ENCODE peak calls at places on chromosomes 5 and 9, in four cellular contexts. D, A, I and U are unnamed samples.

GRCh38 chr5:172740483-172741205 is 30.4 kb downstream of the DUSP1 start:
- DNase-seq in D (no peak), A (no peak), I (no peak), U (no peak)

GRCh38 chr5:150541895-150542294 is 34.0 kb downstream of the NDST1 start:
- DNase-seq in D (no peak), A (no peak), I (no peak), U (peak)

GRCh38 chr9:19371942-19372341 is 8.1 kb downstream of the RPS6 start:
- DNase-seq in D (no peak), A (no peak), I (peak), U (no peak)

GRCh38 chr9:21576331-21577189 is 94.4 kb upstream of the IFNE start:
- DNase-seq in D (no peak), A (peak), I (no peak), U (peak)

GRCh38 chr5:119336262-119336661 is 19.6 kb upstream of the TNFAIP8 start:
- DNase-seq in D (no peak), A (no peak), I (no peak), U (no peak)

GRCh38 chr9:114911167-114911821 is 19.1 kb downstream of the TNFSF8 start:
- DNase-seq in D (peak), A (no peak), I (peak), U (peak)

GRCh38 chr5:172903790-172904189 is 55.4 kb upstream of the RPL26L1 start:
- DNase-seq in D (no peak), A (no peak), I (no peak), U (no peak)

GRCh38 chr9:92639124-92639523 is 30.8 kb downstream of the IPPK start:
- DNase-seq in D (no peak), A (no peak), I (no peak), U (no peak)

GRCh38 chr5:17738461-17738860 is 104.2 kb downstream of the TAF11L14 start:
- DNase-seq in D (no peak), A (no peak), I (no peak), U (no peak)

GRCh38 chr5:35938518-35939227 is at the start of gene CAPSL:
- DNase-seq in D (no peak), A (no peak), I (peak), U (no peak)

GRCh38 chr5:79886456-79886855 is 104.6 kb downstream of the MTX3 start:
- DNase-seq in D (no peak), A (no peak), I (no peak), U (no peak)

GRCh38 chr9:134165357-134166315 is 1.3 kb upstream of the RNU6ATAC start:
- DNase-seq in D (peak), A (no peak), I (no peak), U (no peak)

GRCh38 chr5:132238169-132238744 is 10.6 kb upstream of the P4HA2 start:
- DNase-seq in D (peak), A (peak), I (peak), U (peak)

GRCh38 chr5:12570688-12571087 is 666.4 kb upstream of the CTNND2 start:
- DNase-seq in D (no peak), A (no peak), I (no peak), U (no peak)

GRCh38 chr9:96202971-96203780 is 98.8 kb downstream of the HSD17B3 start:
- DNase-seq in D (no peak), A (no peak), I (no peak), U (no peak)

GRCh38 chr9:114316605-114317230 is 6.2 kb upstream of the ORM1 start:
- DNase-seq in D (no peak), A (no peak), I (peak), U (no peak)

GRCh38 chr9:136520053-136520540 is 25.8 kb downstream of the NOTCH1 start:
- DNase-seq in D (no peak), A (no peak), I (no peak), U (peak)

GRCh38 chr5:59856324-59856723 is 37.2 kb downstream of the PDE4D start:
- DNase-seq in D (no peak), A (no peak), I (no peak), U (no peak)
- TF ChIP-seq FOXK2 in D (no peak), A (no peak), I (no peak), U (no peak)

DNA sequence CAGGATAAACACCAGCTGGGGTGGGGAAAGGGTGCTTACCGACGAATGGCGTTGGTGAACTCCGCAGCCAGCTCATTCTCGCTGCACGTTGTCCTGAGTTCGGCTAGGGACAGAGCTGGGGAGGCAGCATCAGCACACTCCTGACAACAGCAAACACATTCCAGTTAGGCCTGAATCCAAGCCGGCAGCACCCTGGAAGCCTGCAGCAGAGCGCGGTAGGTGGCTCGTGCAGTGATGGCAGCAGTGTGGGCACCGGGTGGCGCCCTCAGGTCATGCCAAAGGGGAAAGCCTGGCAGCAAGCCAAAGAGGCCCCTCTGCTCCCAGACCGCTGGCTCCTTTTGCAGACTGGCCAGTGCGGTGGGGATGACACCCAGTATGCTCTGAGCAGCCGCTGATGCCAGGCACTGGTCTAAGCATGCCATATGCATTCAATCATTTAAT is 66.9 kb downstream of the DCP2 start:
- DNase-seq in D (peak), A (no peak), I (no peak), U (peak)
- TF ChIP-seq FOXK2 in D (no peak), A (no peak), I (no peak), U (no peak)

GRCh38 chr9:15725953-15726352 is 173.1 kb downstream of the CCDC171 start:
- DNase-seq in D (no peak), A (no peak), I (no peak), U (no peak)
- TF ChIP-seq FOXK2 in D (no peak), A (no peak), I (no peak), U (no peak)

DNA sequence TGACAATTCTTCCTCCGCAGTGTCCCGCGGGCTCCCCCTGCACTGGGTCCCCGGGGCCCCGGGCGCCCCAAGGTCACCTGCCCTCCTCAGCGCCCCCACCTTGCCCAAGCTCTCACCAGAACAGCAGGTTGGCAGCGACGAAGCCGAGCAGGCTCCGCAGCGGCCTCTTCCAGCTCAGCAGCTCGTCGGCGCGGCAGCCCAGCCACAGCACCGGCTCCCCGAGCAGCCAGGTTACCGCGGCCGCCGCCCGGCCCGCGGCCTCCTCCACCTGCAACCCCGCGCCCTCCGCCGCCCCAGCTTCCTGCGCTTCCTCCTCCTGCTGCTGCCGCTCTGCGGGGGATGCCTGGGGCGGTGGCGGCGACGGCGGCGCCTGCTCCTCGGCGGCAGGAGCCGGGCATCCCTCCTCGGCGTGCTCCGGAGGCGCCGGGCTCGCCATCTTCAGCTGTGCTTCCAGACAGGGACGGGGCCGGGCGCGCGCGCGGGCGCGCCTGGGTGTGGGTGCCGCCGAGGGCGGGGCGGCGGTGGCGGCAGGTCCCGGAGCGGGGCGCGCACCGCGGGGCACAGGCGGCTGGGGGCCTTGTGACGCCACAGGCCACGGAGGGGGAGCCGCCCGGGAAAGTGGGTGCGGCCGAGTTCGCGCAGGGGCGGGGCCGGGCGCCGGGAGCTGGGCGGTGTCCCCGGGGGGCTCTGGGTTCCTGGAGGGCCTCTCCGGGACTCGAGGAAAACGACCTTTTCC is at the start of gene RETREG1:
- DNase-seq in D (peak), A (no peak), I (peak), U (no peak)
- TF ChIP-seq FOXK2 in D (no peak), A (no peak), I (no peak), U (no peak)

GRCh38 chr5:38048400-38048799 is 208.6 kb upstream of the GDNF start:
- DNase-seq in D (no peak), A (no peak), I (no peak), U (no peak)
- TF ChIP-seq FOXK2 in D (no peak), A (no peak), I (no peak), U (no peak)